ENCODE peak calls at places on chromosome 14, in ten cellular contexts. R is HCT116, E is uterus, B is OCI-LY7, C is RWPE1, N is upper lobe of right lung, J is ovary, A is heart right ventricle, Y is adrenal gland, S is psoas muscle. U is an unnamed sample.

GRCh38 chr14:95507174-95507573 is 9.3 kb downstream of the SYNE3 start:
- DNase-seq in R (no peak), E (peak), B (no peak), C (peak), N (no peak), J (peak), A (peak), Y (peak), S (peak), U (no peak)

GRCh38 chr14:49687942-49688700 is at the start of gene POLE2:
- DNase-seq in R (peak), E (peak), B (peak), C (peak), N (peak), J (peak), A (peak), Y (peak), S (peak), U (peak)

GRCh38 chr14:61695695-61696527 is 598 bp downstream of the HIF1A start:
- DNase-seq in R (no peak), E (peak), B (peak), C (peak), N (peak), J (peak), A (peak), Y (peak), S (peak), U (peak)

GRCh38 chr14:33039321-33039720 is 100.6 kb downstream of the NPAS3 start:
- DNase-seq in R (no peak), E (no peak), B (no peak), C (no peak), N (no peak), J (no peak), A (no peak), Y (no peak), S (no peak), U (no peak)

GRCh38 chr14:103734081-103734888 is 18.7 kb downstream of the ZFYVE21 start:
- DNase-seq in R (no peak), E (no peak), B (no peak), C (no peak), N (peak), J (no peak), A (no peak), Y (no peak), S (peak), U (no peak)

GRCh38 chr14:20690848-20691640 is 2.5 kb downstream of the ANG start:
- DNase-seq in R (peak), E (peak), B (peak), C (no peak), N (no peak), J (no peak), A (no peak), Y (peak), S (no peak), U (no peak)

GRCh38 chr14:37274652-37275051 is 76.9 kb downstream of the MIPOL1 start:
- DNase-seq in R (no peak), E (no peak), B (no peak), C (no peak), N (no peak), J (no peak), A (no peak), Y (no peak), S (no peak), U (no peak)

GRCh38 chr14:102822311-102822863 is 45.1 kb downstream of the TRAF3 start:
- DNase-seq in R (no peak), E (no peak), B (no peak), C (no peak), N (no peak), J (no peak), A (no peak), Y (no peak), S (no peak), U (no peak)

GRCh38 chr14:104134061-104134965 is 4.1 kb upstream of the KIF26A start:
- DNase-seq in R (no peak), E (no peak), B (no peak), C (no peak), N (peak), J (peak), A (peak), Y (no peak), S (peak), U (no peak)

GRCh38 chr14:69076341-69076740 is 76.6 kb downstream of the DCAF5 start:
- DNase-seq in R (no peak), E (no peak), B (no peak), C (no peak), N (no peak), J (no peak), A (no peak), Y (no peak), S (no peak), U (no peak)

GRCh38 chr14:69079188-69079742 is 73.7 kb downstream of the DCAF5 start:
- DNase-seq in R (no peak), E (no peak), B (no peak), C (peak), N (no peak), J (no peak), A (no peak), Y (no peak), S (no peak), U (no peak)

GRCh38 chr14:69081271-69081670 is 71.6 kb downstream of the DCAF5 start:
- DNase-seq in R (no peak), E (no peak), B (no peak), C (no peak), N (no peak), J (no peak), A (no peak), Y (no peak), S (no peak), U (no peak)

GRCh38 chr14:69077841-69078240 is 75.1 kb downstream of the DCAF5 start:
- DNase-seq in R (no peak), E (no peak), B (no peak), C (peak), N (no peak), J (no peak), A (no peak), Y (no peak), S (no peak), U (no peak)

DNA sequence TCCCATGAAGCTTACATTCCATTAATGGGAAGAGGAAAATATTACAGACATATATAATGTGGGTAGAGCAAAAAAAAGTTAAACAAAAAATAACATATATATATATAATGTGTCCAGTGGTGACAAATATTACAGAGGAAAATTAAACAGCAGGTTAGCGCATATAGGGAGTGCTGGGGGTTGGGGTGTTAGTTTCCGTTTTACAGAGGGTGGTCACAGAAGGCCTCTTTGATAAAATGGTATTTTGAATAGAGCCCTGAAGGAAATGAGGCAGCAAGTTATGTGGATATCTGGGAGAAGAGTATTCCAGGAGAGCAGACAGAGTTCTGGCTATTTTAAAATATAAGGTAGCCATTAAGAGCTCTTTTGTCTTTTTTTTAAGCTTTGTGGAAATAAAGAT is 73.2 kb downstream of the DCAF5 start:
- DNase-seq in R (no peak), E (no peak), B (no peak), C (no peak), N (no peak), J (no peak), A (no peak), Y (no peak), S (no peak), U (no peak)
- H3K27ac ChIP-seq in R (no peak), E (peak), B (no peak), C (no peak), N (no peak), J (no peak), A (no peak), Y (no peak), S (peak), U (peak)

GRCh38 chr14:90109858-90110257 is 48.1 kb downstream of the KCNK13 start:
- DNase-seq in R (peak), E (no peak), B (no peak), C (peak), N (no peak), J (no peak), A (no peak), Y (no peak), S (no peak), U (no peak)
- TF ChIP-seq CTCF in R (peak), E (no peak), B (peak), C (no peak), N (no peak), J (no peak), A (no peak), Y (no peak), S (no peak), U (no peak)

DNA sequence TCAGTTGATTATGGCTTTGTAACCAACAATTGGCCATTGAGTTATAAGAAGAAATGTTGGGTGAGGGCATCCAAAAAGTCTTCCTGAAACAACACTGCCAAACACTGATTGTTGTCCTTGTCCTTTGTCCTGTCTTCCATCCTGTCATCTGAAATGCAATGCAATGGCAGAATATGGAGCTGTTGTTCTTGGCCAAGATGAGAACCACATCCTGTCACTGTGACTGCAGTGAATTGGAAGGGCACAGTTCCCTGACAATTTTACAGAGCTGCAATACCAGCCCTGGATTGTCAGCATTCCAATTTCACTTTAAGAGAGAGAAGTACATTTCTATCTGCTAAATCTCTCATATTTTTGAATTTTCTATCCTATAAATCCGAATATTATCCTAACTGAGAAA is 613.3 kb downstream of the FLRT2 start:
- DNase-seq in R (no peak), E (no peak), B (no peak), C (no peak), N (no peak), J (no peak), A (no peak), Y (no peak), S (no peak), U (no peak)
- H3K27ac ChIP-seq in R (no peak), E (no peak), B (no peak), C (no peak), N (no peak), J (no peak), A (no peak), Y (no peak), S (no peak), U (no peak)

GRCh38 chr14:41825622-41826021 is 218.9 kb downstream of the LRFN5 start:
- DNase-seq in R (no peak), E (no peak), B (no peak), C (no peak), N (no peak), J (no peak), A (no peak), Y (no peak), S (no peak), U (no peak)

DNA sequence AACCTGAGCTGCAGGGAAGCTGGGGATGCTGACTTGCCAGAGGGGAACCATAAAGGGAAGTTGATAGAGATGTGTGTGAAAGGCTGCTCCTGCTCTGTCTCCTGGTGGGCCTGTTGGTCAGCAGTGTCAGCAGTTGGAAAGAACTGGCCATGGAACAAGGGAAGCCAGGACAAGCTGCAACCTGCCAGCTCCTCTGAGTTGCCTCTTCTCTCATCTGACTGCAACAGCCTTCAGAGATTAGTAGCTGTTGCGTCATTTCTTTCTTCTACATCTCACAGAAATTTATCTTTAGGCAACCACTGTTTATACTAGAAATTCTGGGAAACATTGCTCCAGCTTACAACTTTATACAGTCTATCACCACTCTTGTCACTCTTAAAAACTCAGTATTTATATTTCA is 224.0 kb downstream of the LRFN5 start:
- DNase-seq in R (no peak), E (no peak), B (no peak), C (peak), N (no peak), J (peak), A (peak), Y (no peak), S (no peak), U (no peak)
- TF ChIP-seq CTCF in R (no peak), E (no peak), B (no peak), C (no peak), N (no peak), J (no peak), A (no peak), Y (no peak), S (no peak), U (no peak)

DNA sequence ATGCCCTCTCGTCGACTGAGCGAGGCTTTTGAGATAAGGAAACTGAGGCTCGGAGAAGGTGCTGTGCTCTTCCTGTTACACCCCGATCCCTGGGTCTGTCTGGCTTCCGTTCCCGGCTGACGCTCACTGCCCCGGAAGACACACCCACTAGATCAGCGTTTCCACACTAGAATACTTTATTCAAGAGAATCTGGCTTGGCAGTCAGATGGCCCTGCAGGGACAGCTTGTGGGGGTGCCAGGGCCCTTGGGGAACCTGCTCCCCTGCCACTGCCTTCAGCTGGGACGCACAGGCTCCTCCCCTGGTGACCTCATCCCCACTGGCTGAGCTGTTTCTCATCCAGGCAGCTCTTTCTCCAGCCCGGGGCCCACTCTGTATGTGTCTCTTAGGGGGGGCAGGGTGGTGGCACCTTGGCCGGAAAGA is 13.7 kb downstream of the PGF start:
- DNase-seq in R (no peak), E (peak), B (peak), C (no peak), N (peak), J (no peak), A (peak), Y (peak), S (peak), U (peak)
- H3K27ac ChIP-seq in R (no peak), E (peak), B (peak), C (peak), N (peak), J (no peak), A (peak), Y (no peak), S (peak), U (peak)

GRCh38 chr14:100135784-100136183 is 23.7 kb downstream of the DEGS2 start:
- DNase-seq in R (no peak), E (no peak), B (no peak), C (no peak), N (no peak), J (no peak), A (no peak), Y (no peak), S (no peak), U (no peak)
- TF ChIP-seq CTCF in R (no peak), E (no peak), B (peak), C (no peak), N (no peak), J (no peak), A (no peak), Y (no peak), S (no peak), U (no peak)

DNA sequence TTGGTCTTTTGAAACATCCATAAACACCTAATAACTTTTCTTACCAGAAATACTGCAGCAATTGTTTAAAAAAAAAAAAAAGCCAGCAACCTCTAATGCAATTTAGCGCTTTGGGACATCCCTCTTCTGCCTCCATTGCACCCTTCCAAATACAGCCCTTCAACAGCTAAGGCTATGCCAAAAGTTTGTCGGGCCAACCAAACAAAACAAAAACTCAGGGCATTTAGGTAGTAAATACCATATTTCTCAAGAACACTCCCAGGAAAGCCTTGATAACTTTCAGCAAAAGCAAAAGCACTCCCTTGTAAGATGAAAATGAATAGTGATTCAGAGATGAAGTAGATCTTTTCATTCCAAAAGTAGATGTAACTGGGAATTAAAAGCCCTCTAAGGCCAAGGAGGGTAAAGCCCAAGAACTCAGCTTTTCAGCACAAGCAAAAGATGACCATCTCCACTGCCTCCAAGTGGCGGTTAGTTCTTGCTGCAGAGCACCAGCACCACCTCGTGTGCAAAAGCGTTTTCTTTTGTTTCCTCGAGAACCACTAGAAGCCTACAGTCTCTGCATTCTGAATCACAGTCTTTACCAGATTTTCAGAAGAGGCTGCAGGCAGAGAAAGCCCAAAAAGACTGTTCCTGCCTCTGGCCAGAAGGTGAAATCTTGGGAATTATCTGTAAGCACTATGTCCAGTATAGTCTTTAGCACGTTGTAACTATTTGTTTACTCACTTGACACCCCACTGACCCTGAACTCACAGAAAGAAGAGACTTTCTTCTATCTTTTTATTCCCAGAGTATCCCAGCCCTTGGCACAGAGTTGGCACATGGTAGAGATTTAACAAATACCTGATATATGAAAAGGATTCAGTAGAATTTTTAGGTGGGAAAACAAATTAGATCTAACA is 53.1 kb downstream of the SIX6 start:
- DNase-seq in R (peak), E (peak), B (peak), C (peak), N (no peak), J (peak), A (peak), Y (peak), S (peak), U (no peak)
- H3K27ac ChIP-seq in R (no peak), E (no peak), B (no peak), C (no peak), N (no peak), J (no peak), A (no peak), Y (no peak), S (no peak), U (no peak)

DNA sequence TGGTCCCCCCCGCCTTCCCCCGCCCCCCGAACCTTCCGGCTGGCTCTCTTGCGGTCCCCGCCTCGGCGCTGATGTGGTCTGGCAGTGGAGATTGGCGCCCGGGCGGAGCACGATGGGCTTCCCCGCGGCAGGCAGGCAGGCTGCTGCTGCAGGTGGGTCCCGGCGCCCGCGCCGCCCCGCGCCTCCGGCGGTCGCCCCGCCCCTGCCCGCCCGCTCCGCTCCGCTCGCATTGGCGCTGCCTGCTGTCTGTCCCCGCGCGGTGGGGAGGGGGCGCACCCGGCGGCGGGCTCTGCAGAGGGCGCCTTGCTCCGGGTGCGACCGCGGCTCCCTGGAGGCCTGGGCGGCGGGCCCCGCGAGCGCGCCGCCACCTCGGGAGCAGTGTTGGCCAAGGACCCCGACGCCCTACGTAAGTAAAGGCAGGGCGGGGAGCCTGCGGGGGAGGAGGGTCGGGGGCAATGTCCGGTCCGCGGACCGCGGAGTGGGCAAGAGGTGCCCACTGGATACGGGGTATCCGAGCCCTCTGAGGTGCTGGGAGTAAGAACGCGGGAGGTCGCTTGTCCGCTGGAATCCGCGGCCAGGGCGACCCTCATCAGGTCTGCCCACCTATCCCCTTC is at the start of gene AKAP5:
- DNase-seq in R (no peak), E (peak), B (peak), C (peak), N (peak), J (peak), A (peak), Y (peak), S (peak), U (no peak)
- TF ChIP-seq CTCF in R (no peak), E (no peak), B (no peak), C (no peak), N (no peak), J (no peak), A (peak), Y (no peak), S (no peak), U (no peak)

GRCh38 chr14:106551265-106551664 is 1024.9 kb downstream of the TMEM121 start:
- DNase-seq in R (no peak), E (no peak), B (peak), C (no peak), N (no peak), J (no peak), A (no peak), Y (no peak), S (no peak), U (no peak)
- H3K27ac ChIP-seq in R (no peak), E (no peak), B (no peak), C (no peak), N (no peak), J (no peak), A (no peak), Y (no peak), S (no peak), U (no peak)

GRCh38 chr14:67987596-67987995 is 168.0 kb downstream of the RAD51B start:
- DNase-seq in R (no peak), E (peak), B (no peak), C (no peak), N (no peak), J (peak), A (no peak), Y (no peak), S (no peak), U (no peak)
- TF ChIP-seq CTCF in R (no peak), E (no peak), B (no peak), C (no peak), N (no peak), J (no peak), A (no peak), Y (no peak), S (no peak), U (no peak)